ENCODE peak calls at places on chromosomes 6 and 20, in six cellular contexts. J, K, R, B, P and X are unnamed samples.

GRCh38 chr6:41040101-41040910 is 1.3 kb upstream of the UNC5CL start:
- DNase-seq in J (no peak), K (no peak), R (no peak), B (no peak), P (peak), X (no peak)

GRCh38 chr20:63253438-63254236 is 626 bp downstream of the NKAIN4 start:
- DNase-seq in J (no peak), K (no peak), R (no peak), B (peak), P (no peak), X (no peak)

GRCh38 chr6:160137989-160138835 is 16.6 kb downstream of the SLC22A1 start:
- DNase-seq in J (peak), K (no peak), R (no peak), B (peak), P (no peak), X (no peak)

GRCh38 chr6:129364037-129364436 is 345.9 kb downstream of the ARHGAP18 start:
- DNase-seq in J (no peak), K (no peak), R (no peak), B (no peak), P (no peak), X (no peak)

GRCh38 chr20:24917797-24918578 is 31.1 kb upstream of the CST7 start:
- DNase-seq in J (peak), K (peak), R (peak), B (peak), P (no peak), X (no peak)

GRCh38 chr20:37096415-37097039 is 730 bp upstream of the RBL1 start:
- DNase-seq in J (no peak), K (no peak), R (no peak), B (no peak), P (no peak), X (no peak)

GRCh38 chr6:44540881-44541280 is 153.4 kb downstream of the CDC5L start:
- DNase-seq in J (peak), K (no peak), R (no peak), B (no peak), P (no peak), X (no peak)

GRCh38 chr20:53829706-53830521 is 236.3 kb upstream of the ZNF217 start:
- DNase-seq in J (no peak), K (no peak), R (no peak), B (no peak), P (peak), X (no peak)

GRCh38 chr6:39476151-39476550 is 153.6 kb upstream of the KCNK16 start:
- DNase-seq in J (no peak), K (no peak), R (no peak), B (no peak), P (no peak), X (no peak)

GRCh38 chr6:89007209-89008001 is 44.0 kb upstream of the RNGTT start:
- DNase-seq in J (no peak), K (no peak), R (no peak), B (peak), P (no peak), X (no peak)

GRCh38 chr6:45375449-45375848 is 2.3 kb downstream of the SUPT3H start:
- DNase-seq in J (no peak), K (no peak), R (no peak), B (no peak), P (no peak), X (no peak)

GRCh38 chr20:1565461-1565860 is 8.0 kb upstream of the SIRPD start:
- DNase-seq in J (no peak), K (no peak), R (no peak), B (no peak), P (no peak), X (no peak)

GRCh38 chr20:33515569-33516216 is 25.8 kb downstream of the CBFA2T2 start:
- DNase-seq in J (no peak), K (no peak), R (no peak), B (peak), P (no peak), X (no peak)

GRCh38 chr20:9912290-9912689 is 73.4 kb upstream of the PAK5 start:
- DNase-seq in J (no peak), K (no peak), R (no peak), B (no peak), P (no peak), X (no peak)

GRCh38 chr6:107634147-107635057 is 144.5 kb downstream of the SOBP start:
- DNase-seq in J (no peak), K (no peak), R (no peak), B (peak), P (no peak), X (no peak)

GRCh38 chr6:150723857-150724256 is 124.2 kb downstream of the PLEKHG1 start:
- DNase-seq in J (no peak), K (no peak), R (no peak), B (no peak), P (no peak), X (no peak)

GRCh38 chr6:2659882-2660281 is 90.8 kb downstream of the MYLK4 start:
- DNase-seq in J (no peak), K (no peak), R (no peak), B (no peak), P (no peak), X (no peak)

GRCh38 chr6:93779086-93779858 is 359.9 kb upstream of the EPHA7 start:
- DNase-seq in J (no peak), K (no peak), R (peak), B (peak), P (peak), X (no peak)

GRCh38 chr6:28977351-28978136 is 27.6 kb downstream of the ZNF311 start:
- DNase-seq in J (no peak), K (no peak), R (no peak), B (peak), P (no peak), X (peak)

GRCh38 chr20:1631309-1632227 is 11.8 kb upstream of the SIRPB1 start:
- DNase-seq in J (no peak), K (no peak), R (no peak), B (peak), P (no peak), X (no peak)

GRCh38 chr6:95519228-95520037 is 57.9 kb upstream of the MANEA start:
- DNase-seq in J (no peak), K (no peak), R (no peak), B (no peak), P (no peak), X (no peak)

GRCh38 chr6:98973571-98973970 is 25.8 kb upstream of the FBXL4 start:
- DNase-seq in J (no peak), K (no peak), R (no peak), B (no peak), P (no peak), X (no peak)

GRCh38 chr6:236519-236918 is 55.8 kb upstream of the DUSP22 start:
- DNase-seq in J (no peak), K (no peak), R (no peak), B (no peak), P (no peak), X (no peak)

GRCh38 chr6:30556714-30556963 is 350 bp upstream of the GNL1 start:
- DNase-seq in J (no peak), K (peak), R (peak), B (peak), P (no peak), X (peak)

GRCh38 chr6:135159531-135159930 is 21.6 kb upstream of the MYB start:
- DNase-seq in J (no peak), K (no peak), R (no peak), B (no peak), P (no peak), X (no peak)

GRCh38 chr20:46587986-46588385 is 37.5 kb upstream of the OCSTAMP start:
- DNase-seq in J (no peak), K (no peak), R (no peak), B (no peak), P (no peak), X (no peak)

GRCh38 chr6:144776031-144776819 is 491.1 kb downstream of the UTRN start:
- DNase-seq in J (no peak), K (no peak), R (no peak), B (no peak), P (peak), X (no peak)

GRCh38 chr6:144781836-144782235 is 496.7 kb downstream of the UTRN start:
- DNase-seq in J (no peak), K (no peak), R (no peak), B (no peak), P (no peak), X (no peak)

GRCh38 chr6:144777249-144777648 is 492.1 kb downstream of the UTRN start:
- DNase-seq in J (no peak), K (no peak), R (no peak), B (no peak), P (no peak), X (no peak)

GRCh38 chr6:144778056-144778455 is 492.9 kb downstream of the UTRN start:
- DNase-seq in J (no peak), K (no peak), R (no peak), B (no peak), P (no peak), X (no peak)

GRCh38 chr6:144778773-144779531 is 493.8 kb downstream of the UTRN start:
- DNase-seq in J (no peak), K (no peak), R (no peak), B (peak), P (no peak), X (no peak)
- TF ChIP-seq CTCF in J (no peak), K (no peak), R (no peak), B (peak), P (peak), X (no peak)

GRCh38 chr20:35992713-35993335 is 24.4 kb downstream of the CNBD2 start:
- DNase-seq in J (no peak), K (no peak), R (peak), B (peak), P (no peak), X (peak)

GRCh38 chr20:35988910-35989463 is 20.6 kb downstream of the CNBD2 start:
- DNase-seq in J (no peak), K (no peak), R (no peak), B (no peak), P (no peak), X (no peak)

GRCh38 chr20:35994994-35995453 is 26.6 kb downstream of the CNBD2 start:
- DNase-seq in J (peak), K (peak), R (peak), B (peak), P (no peak), X (peak)

GRCh38 chr20:35985789-35986188 is 17.4 kb downstream of the CNBD2 start:
- DNase-seq in J (no peak), K (no peak), R (no peak), B (no peak), P (no peak), X (no peak)

GRCh38 chr20:35991142-35991771 is 22.9 kb downstream of the CNBD2 start:
- DNase-seq in J (no peak), K (no peak), R (no peak), B (peak), P (no peak), X (no peak)
- TF ChIP-seq CTCF in J (peak), K (peak), R (peak), B (peak), P (peak), X (peak)

GRCh38 chr6:155155787-155156447 is 107.9 kb upstream of the CLDN20 start:
- DNase-seq in J (no peak), K (no peak), R (no peak), B (no peak), P (no peak), X (no peak)

GRCh38 chr6:155150967-155151671 is 112.7 kb upstream of the CLDN20 start:
- DNase-seq in J (no peak), K (no peak), R (no peak), B (no peak), P (no peak), X (no peak)

GRCh38 chr6:155147958-155148663 is 115.7 kb upstream of the CLDN20 start:
- DNase-seq in J (no peak), K (no peak), R (no peak), B (no peak), P (no peak), X (no peak)

GRCh38 chr6:155154158-155154830 is 109.5 kb upstream of the CLDN20 start:
- DNase-seq in J (no peak), K (no peak), R (no peak), B (no peak), P (peak), X (no peak)

DNA sequence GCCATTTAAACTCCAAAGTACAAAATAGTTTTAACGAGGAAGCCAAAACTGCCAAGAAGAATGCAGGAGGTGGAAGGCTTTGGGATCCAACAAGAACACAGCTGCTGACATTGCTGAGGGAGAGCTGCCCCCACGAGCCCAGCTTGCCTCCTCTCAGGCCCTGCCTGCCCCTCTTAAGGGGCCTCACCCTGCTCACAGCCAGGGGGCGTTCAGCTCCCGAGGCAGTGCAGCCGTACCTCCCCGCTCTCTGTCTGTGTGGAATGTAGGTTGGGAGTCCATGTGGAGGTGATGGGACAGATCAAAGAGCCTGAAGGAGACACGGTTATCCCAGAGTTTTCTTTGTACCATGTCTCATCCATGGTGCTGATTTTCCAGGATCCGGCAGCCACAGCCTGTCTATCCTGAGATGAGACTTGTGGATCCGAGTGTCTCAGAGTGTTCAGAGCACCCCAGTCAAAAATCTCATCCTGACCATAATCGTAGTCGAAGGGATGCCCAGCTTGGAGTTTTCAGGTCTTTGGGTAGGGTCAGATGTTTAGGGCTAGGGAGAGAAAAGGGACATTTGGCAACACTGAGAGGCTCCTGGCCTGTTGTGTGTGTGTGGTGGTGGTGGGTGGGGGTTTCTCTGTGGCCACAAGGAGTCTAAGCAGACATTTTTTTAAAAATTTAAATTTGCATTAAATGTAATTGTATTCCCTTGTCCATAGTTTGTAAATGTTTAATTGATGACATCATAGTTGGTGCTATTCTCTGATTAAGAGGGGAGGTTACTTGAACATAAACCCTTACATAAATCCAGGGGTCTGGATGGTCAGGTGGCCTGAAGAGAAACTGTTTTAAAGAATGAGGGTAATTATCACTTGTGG is 111.4 kb upstream of the CLDN20 start:
- DNase-seq in J (no peak), K (no peak), R (no peak), B (peak), P (no peak), X (no peak)
- TF ChIP-seq CTCF in J (no peak), K (no peak), R (no peak), B (peak), P (no peak), X (no peak)

DNA sequence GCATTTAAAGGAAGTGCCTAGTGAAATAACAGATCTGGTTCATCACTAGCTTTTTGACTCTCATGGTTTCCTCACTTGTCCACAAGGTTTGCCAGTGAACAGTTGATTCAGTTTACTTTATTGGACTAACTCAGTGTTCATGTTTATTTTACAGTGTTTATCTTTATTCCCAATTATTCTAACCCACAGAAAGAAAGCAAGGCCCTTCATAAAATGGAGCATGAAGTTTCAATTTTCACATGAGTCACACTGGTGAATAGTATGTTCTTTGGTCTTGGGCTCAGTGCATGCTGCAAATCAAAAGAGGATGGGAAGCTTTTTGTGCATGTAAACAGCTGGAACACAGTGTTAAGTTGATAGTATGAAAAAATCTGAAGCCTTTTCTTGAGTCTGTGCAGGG is 217.6 kb upstream of the HDDC2 start:
- DNase-seq in J (no peak), K (no peak), R (no peak), B (no peak), P (no peak), X (no peak)
- TF ChIP-seq CTCF in J (no peak), K (no peak), R (no peak), B (no peak), P (no peak), X (no peak)

GRCh38 chr6:146027586-146028249 is 1.1 kb upstream of the GRM1 start:
- DNase-seq in J (no peak), K (no peak), R (no peak), B (peak), P (no peak), X (no peak)
- TF ChIP-seq CTCF in J (no peak), K (no peak), R (no peak), B (peak), P (peak), X (no peak)

GRCh38 chr20:23776067-23776771 is 25.5 kb upstream of the CST1 start:
- DNase-seq in J (no peak), K (no peak), R (no peak), B (peak), P (no peak), X (no peak)
- TF ChIP-seq CTCF in J (no peak), K (no peak), R (no peak), B (peak), P (no peak), X (no peak)